ENCODE peak calls at places on chromosomes 5 and 9, in nine cellular contexts. G, V, F, B, Q, A, R, N and Y are unnamed samples.

GRCh38 chr9:127876764-127877562 is 512 bp downstream of the AK1 start:
- DNase-seq in A (no peak), R (no peak), V (no peak), B (no peak), G (no peak), F (no peak), Q (peak; percentile 31), N (no peak), Y (no peak)

GRCh38 chr9:18747590-18747989 is 273.6 kb downstream of the ADAMTSL1 start:
- DNase-seq in V (no peak), B (no peak), G (no peak), A (no peak), R (no peak), N (no peak), Q (no peak), F (no peak), Y (no peak)

GRCh38 chr9:131478421-131478868 is 24.3 kb upstream of the POMT1 start:
- DNase-seq in V (no peak), N (no peak), A (peak; percentile 62), F (no peak), Q (peak; percentile 34), B (peak; percentile 79), G (peak; percentile 69), R (no peak), Y (peak; percentile 88)

GRCh38 chr5:4553968-4554367 is 586.2 kb upstream of the ADAMTS16 start:
- DNase-seq in F (peak; percentile 85), A (no peak), N (no peak), G (no peak), Q (no peak), B (no peak), V (no peak), R (no peak), Y (no peak)

GRCh38 chr5:128081111-128081865 is 2.3 kb upstream of the SLC12A2 start:
- DNase-seq in A (no peak), Q (peak; percentile 45), V (no peak), R (no peak), G (no peak), B (peak; percentile 23), N (peak; percentile 30), F (no peak), Y (peak; percentile 71)

GRCh38 chr9:81535542-81536241 is 153.7 kb downstream of the TLE1 start:
- DNase-seq in A (no peak), G (no peak), F (no peak), B (no peak), R (no peak), V (peak; percentile 83), Q (peak; percentile 79), N (peak; percentile 93), Y (no peak)

GRCh38 chr5:95709967-95710650 is 21.0 kb upstream of the RHOBTB3 start:
- DNase-seq in F (no peak), N (no peak), Q (no peak), G (no peak), R (no peak), V (no peak), B (no peak), A (no peak), Y (no peak)

GRCh38 chr9:125141251-125141650 is 2.1 kb downstream of the SCAI start:
- DNase-seq in A (no peak), B (no peak), R (no peak), Q (no peak), V (no peak), F (no peak), N (no peak), G (no peak), Y (no peak)

GRCh38 chr9:818958-819357 is 22.5 kb upstream of the DMRT1 start:
- DNase-seq in A (no peak), R (no peak), F (no peak), G (no peak), B (no peak), Q (no peak), V (no peak), N (no peak), Y (no peak)

GRCh38 chr9:14768561-14769234 is 46.2 kb upstream of the CER1 start:
- DNase-seq in Q (peak; percentile 24), A (no peak), F (no peak), B (peak; percentile 68), R (peak; percentile 21), N (peak; percentile 39), V (no peak), G (peak; percentile 4), Y (peak; percentile 82)

GRCh38 chr5:30368064-30368463 is 825.4 kb upstream of the CDH6 start:
- DNase-seq in G (no peak), V (no peak), N (no peak), A (no peak), B (no peak), R (no peak), F (no peak), Q (no peak), Y (no peak)

GRCh38 chr5:158543539-158544387 is 556.0 kb downstream of the EBF1 start:
- DNase-seq in A (no peak), F (no peak), R (no peak), G (no peak), Q (no peak), B (no peak), V (no peak), N (no peak), Y (no peak)

GRCh38 chr9:99357575-99357974 is 135.5 kb downstream of the SEC61B start:
- DNase-seq in N (no peak), F (no peak), A (no peak), B (no peak), V (peak; percentile 58), R (no peak), Q (no peak), G (no peak), Y (no peak)

GRCh38 chr5:129431406-129431805 is 28.7 kb upstream of the ADAMTS19 start:
- DNase-seq in V (no peak), B (no peak), Q (no peak), G (no peak), F (no peak), R (no peak), N (no peak), A (no peak), Y (no peak)

GRCh38 chr9:1044643-1045042 is 5.5 kb upstream of the DMRT2 start:
- DNase-seq in V (no peak), A (no peak), Q (no peak), N (no peak), B (no peak), F (no peak), G (no peak), R (no peak), Y (no peak)

GRCh38 chr5:151055336-151055735 is 25.5 kb downstream of the TNIP1 start:
- DNase-seq in R (no peak), F (no peak), N (no peak), B (no peak), V (no peak), A (no peak), Q (no peak), G (no peak), Y (no peak)

GRCh38 chr9:70574222-70574837 is 159.9 kb upstream of the KLF9 start:
- DNase-seq in F (no peak), N (no peak), A (no peak), B (no peak), Q (no peak), V (peak; percentile 67), R (no peak), G (no peak), Y (no peak)

GRCh38 chr5:58980890-58981289 is 398.0 kb downstream of the RAB3C start:
- DNase-seq in B (no peak), F (no peak), V (no peak), N (no peak), G (no peak), R (no peak), Q (no peak), A (no peak), Y (no peak)

GRCh38 chr5:76403963-76404693 is 1.0 kb downstream of the IQGAP2 start:
- DNase-seq in A (peak; percentile 76), N (no peak), F (no peak), G (peak; percentile 81), R (no peak), B (no peak), V (no peak), Q (no peak), Y (no peak)

GRCh38 chr9:91391426-91392217 is 29.9 kb upstream of the AUH start:
- DNase-seq in B (no peak), R (no peak), N (no peak), Q (no peak), A (no peak), F (no peak), V (no peak), G (no peak), Y (no peak)